ENCODE peak calls at places on chromosomes 7 and 10, in ten cellular contexts. One of them, this sample, is unnamed.

GRCh38 chr10:76874151-76874550 is 763.5 kb downstream of the KCNMA1 start:
- DNase-seq in body of pancreas: no peak
- DNase-seq in fibroblast of villous mesenchyme: no peak
- DNase-seq in right lobe of liver: no peak
- DNase-seq in adrenal gland: no peak
- DNase-seq in cardiac fibroblast: peak
- DNase-seq in epithelial cell of esophagus: peak
- DNase-seq in PC-9: no peak
- DNase-seq in hepatocyte: no peak
- DNase-seq in tibial artery: peak
- DNase-seq in this sample: peak

GRCh38 chr10:25725917-25726716 is 207.9 kb upstream of the MYO3A start:
- DNase-seq in fibroblast of villous mesenchyme: peak
- DNase-seq in cardiac fibroblast: peak
- DNase-seq in right lobe of liver: no peak
- DNase-seq in hepatocyte: peak
- DNase-seq in PC-9: no peak
- DNase-seq in tibial artery: no peak
- DNase-seq in epithelial cell of esophagus: peak
- DNase-seq in adrenal gland: peak
- DNase-seq in body of pancreas: peak
- DNase-seq in this sample: peak

GRCh38 chr7:30694774-30695721 is 12.8 kb upstream of the CRHR2 start:
- DNase-seq in cardiac fibroblast: no peak
- DNase-seq in hepatocyte: no peak
- DNase-seq in right lobe of liver: no peak
- DNase-seq in adrenal gland: no peak
- DNase-seq in fibroblast of villous mesenchyme: no peak
- DNase-seq in PC-9: no peak
- DNase-seq in body of pancreas: no peak
- DNase-seq in epithelial cell of esophagus: peak
- DNase-seq in tibial artery: no peak
- DNase-seq in this sample: no peak

GRCh38 chr7:81600608-81601007 is 169.2 kb downstream of the HGF start:
- DNase-seq in PC-9: no peak
- DNase-seq in right lobe of liver: no peak
- DNase-seq in epithelial cell of esophagus: peak
- DNase-seq in adrenal gland: no peak
- DNase-seq in tibial artery: no peak
- DNase-seq in cardiac fibroblast: peak
- DNase-seq in body of pancreas: no peak
- DNase-seq in fibroblast of villous mesenchyme: peak
- DNase-seq in hepatocyte: no peak
- DNase-seq in this sample: peak

GRCh38 chr10:59346321-59346720 is 16.0 kb downstream of the FAM13C start:
- DNase-seq in fibroblast of villous mesenchyme: peak
- DNase-seq in epithelial cell of esophagus: no peak
- DNase-seq in hepatocyte: peak
- DNase-seq in body of pancreas: no peak
- DNase-seq in right lobe of liver: no peak
- DNase-seq in tibial artery: no peak
- DNase-seq in cardiac fibroblast: peak
- DNase-seq in adrenal gland: no peak
- DNase-seq in PC-9: no peak
- DNase-seq in this sample: peak

GRCh38 chr10:75375828-75376227 is 25.7 kb downstream of the ZNF503 start:
- DNase-seq in fibroblast of villous mesenchyme: no peak
- DNase-seq in adrenal gland: no peak
- DNase-seq in hepatocyte: no peak
- DNase-seq in PC-9: peak
- DNase-seq in epithelial cell of esophagus: no peak
- DNase-seq in right lobe of liver: no peak
- DNase-seq in body of pancreas: no peak
- DNase-seq in cardiac fibroblast: no peak
- DNase-seq in tibial artery: peak
- DNase-seq in this sample: no peak

GRCh38 chr7:107119376-107120100 is 49.3 kb upstream of the HBP1 start:
- DNase-seq in fibroblast of villous mesenchyme: no peak
- DNase-seq in adrenal gland: no peak
- DNase-seq in body of pancreas: no peak
- DNase-seq in right lobe of liver: no peak
- DNase-seq in tibial artery: no peak
- DNase-seq in cardiac fibroblast: no peak
- DNase-seq in hepatocyte: no peak
- DNase-seq in epithelial cell of esophagus: no peak
- DNase-seq in PC-9: no peak
- DNase-seq in this sample: no peak

GRCh38 chr10:48594371-48594770 is 10.5 kb downstream of the ARHGAP22 start:
- DNase-seq in tibial artery: no peak
- DNase-seq in hepatocyte: no peak
- DNase-seq in right lobe of liver: no peak
- DNase-seq in epithelial cell of esophagus: no peak
- DNase-seq in cardiac fibroblast: no peak
- DNase-seq in PC-9: no peak
- DNase-seq in body of pancreas: no peak
- DNase-seq in adrenal gland: no peak
- DNase-seq in fibroblast of villous mesenchyme: no peak
- DNase-seq in this sample: no peak

GRCh38 chr7:17994079-17994478 is 33.6 kb downstream of the PRPS1L1 start:
- DNase-seq in adrenal gland: no peak
- DNase-seq in cardiac fibroblast: no peak
- DNase-seq in body of pancreas: no peak
- DNase-seq in tibial artery: no peak
- DNase-seq in right lobe of liver: no peak
- DNase-seq in epithelial cell of esophagus: no peak
- DNase-seq in hepatocyte: no peak
- DNase-seq in fibroblast of villous mesenchyme: no peak
- DNase-seq in PC-9: no peak
- DNase-seq in this sample: no peak

GRCh38 chr7:133429371-133429770 is 176.5 kb downstream of the EXOC4 start:
- DNase-seq in body of pancreas: no peak
- DNase-seq in PC-9: no peak
- DNase-seq in right lobe of liver: no peak
- DNase-seq in tibial artery: no peak
- DNase-seq in fibroblast of villous mesenchyme: peak
- DNase-seq in hepatocyte: no peak
- DNase-seq in adrenal gland: no peak
- DNase-seq in epithelial cell of esophagus: peak
- DNase-seq in cardiac fibroblast: peak
- DNase-seq in this sample: peak

GRCh38 chr7:159091041-159091440 is 53.6 kb downstream of the VIPR2 start:
- DNase-seq in fibroblast of villous mesenchyme: no peak
- DNase-seq in adrenal gland: no peak
- DNase-seq in epithelial cell of esophagus: no peak
- DNase-seq in tibial artery: no peak
- DNase-seq in hepatocyte: no peak
- DNase-seq in cardiac fibroblast: no peak
- DNase-seq in right lobe of liver: no peak
- DNase-seq in PC-9: no peak
- DNase-seq in body of pancreas: no peak
- DNase-seq in this sample: no peak

GRCh38 chr7:105354383-105354782 is 34.3 kb downstream of the SRPK2 start:
- DNase-seq in adrenal gland: no peak
- DNase-seq in epithelial cell of esophagus: peak
- DNase-seq in right lobe of liver: no peak
- DNase-seq in cardiac fibroblast: peak
- DNase-seq in body of pancreas: no peak
- DNase-seq in fibroblast of villous mesenchyme: no peak
- DNase-seq in hepatocyte: no peak
- DNase-seq in PC-9: no peak
- DNase-seq in tibial artery: no peak
- DNase-seq in this sample: peak
- TF ChIP-seq CTCF in adrenal gland: no peak
- TF ChIP-seq CTCF in epithelial cell of esophagus: peak
- TF ChIP-seq CTCF in right lobe of liver: no peak
- TF ChIP-seq CTCF in cardiac fibroblast: no peak
- TF ChIP-seq CTCF in body of pancreas: no peak
- TF ChIP-seq CTCF in fibroblast of villous mesenchyme: no peak
- TF ChIP-seq CTCF in hepatocyte: no peak
- TF ChIP-seq CTCF in PC-9: no peak
- TF ChIP-seq CTCF in tibial artery: no peak
- TF ChIP-seq CTCF in this sample: no peak

DNA sequence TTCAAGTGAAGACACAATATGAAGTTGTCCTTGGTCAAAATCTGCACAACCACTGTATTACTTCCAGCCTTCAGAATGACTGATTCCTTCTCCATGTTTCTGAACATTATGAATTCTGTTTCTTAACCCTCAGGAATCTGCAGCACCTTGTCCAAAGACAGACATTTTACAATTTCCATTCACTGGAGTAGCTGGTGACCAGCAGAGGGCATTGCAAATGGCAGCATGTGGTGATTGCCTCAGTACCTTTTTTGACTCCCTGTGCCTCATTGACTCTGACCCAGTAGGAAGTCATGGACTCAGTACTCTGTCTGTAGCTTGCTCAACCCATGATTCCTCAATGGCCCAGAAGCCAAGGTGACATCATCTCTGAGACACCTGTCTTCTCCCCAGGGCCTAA is 879 bp upstream of the VPS41 start:
- DNase-seq in PC-9: no peak
- DNase-seq in adrenal gland: no peak
- DNase-seq in fibroblast of villous mesenchyme: no peak
- DNase-seq in body of pancreas: no peak
- DNase-seq in hepatocyte: no peak
- DNase-seq in cardiac fibroblast: no peak
- DNase-seq in right lobe of liver: no peak
- DNase-seq in tibial artery: no peak
- DNase-seq in epithelial cell of esophagus: peak
- DNase-seq in this sample: no peak
- TF ChIP-seq CTCF in PC-9: no peak
- TF ChIP-seq CTCF in adrenal gland: no peak
- TF ChIP-seq CTCF in fibroblast of villous mesenchyme: peak
- TF ChIP-seq CTCF in body of pancreas: no peak
- TF ChIP-seq CTCF in hepatocyte: no peak
- TF ChIP-seq CTCF in cardiac fibroblast: no peak
- TF ChIP-seq CTCF in right lobe of liver: no peak
- TF ChIP-seq CTCF in tibial artery: no peak
- TF ChIP-seq CTCF in epithelial cell of esophagus: no peak
- TF ChIP-seq CTCF in this sample: no peak

GRCh38 chr7:42832672-42833071 is 79.2 kb downstream of the C7orf25 start:
- DNase-seq in epithelial cell of esophagus: peak
- DNase-seq in tibial artery: no peak
- DNase-seq in cardiac fibroblast: no peak
- DNase-seq in PC-9: no peak
- DNase-seq in hepatocyte: no peak
- DNase-seq in body of pancreas: no peak
- DNase-seq in fibroblast of villous mesenchyme: no peak
- DNase-seq in adrenal gland: no peak
- DNase-seq in right lobe of liver: no peak
- DNase-seq in this sample: peak

GRCh38 chr7:42833411-42833810 is 78.5 kb downstream of the C7orf25 start:
- DNase-seq in epithelial cell of esophagus: no peak
- DNase-seq in right lobe of liver: no peak
- DNase-seq in PC-9: no peak
- DNase-seq in body of pancreas: no peak
- DNase-seq in fibroblast of villous mesenchyme: no peak
- DNase-seq in hepatocyte: no peak
- DNase-seq in adrenal gland: no peak
- DNase-seq in tibial artery: no peak
- DNase-seq in cardiac fibroblast: no peak
- DNase-seq in this sample: no peak

GRCh38 chr7:42831953-42832522 is 79.8 kb downstream of the C7orf25 start:
- DNase-seq in fibroblast of villous mesenchyme: no peak
- DNase-seq in adrenal gland: no peak
- DNase-seq in epithelial cell of esophagus: no peak
- DNase-seq in body of pancreas: no peak
- DNase-seq in hepatocyte: no peak
- DNase-seq in PC-9: no peak
- DNase-seq in right lobe of liver: no peak
- DNase-seq in cardiac fibroblast: no peak
- DNase-seq in tibial artery: no peak
- DNase-seq in this sample: peak

DNA sequence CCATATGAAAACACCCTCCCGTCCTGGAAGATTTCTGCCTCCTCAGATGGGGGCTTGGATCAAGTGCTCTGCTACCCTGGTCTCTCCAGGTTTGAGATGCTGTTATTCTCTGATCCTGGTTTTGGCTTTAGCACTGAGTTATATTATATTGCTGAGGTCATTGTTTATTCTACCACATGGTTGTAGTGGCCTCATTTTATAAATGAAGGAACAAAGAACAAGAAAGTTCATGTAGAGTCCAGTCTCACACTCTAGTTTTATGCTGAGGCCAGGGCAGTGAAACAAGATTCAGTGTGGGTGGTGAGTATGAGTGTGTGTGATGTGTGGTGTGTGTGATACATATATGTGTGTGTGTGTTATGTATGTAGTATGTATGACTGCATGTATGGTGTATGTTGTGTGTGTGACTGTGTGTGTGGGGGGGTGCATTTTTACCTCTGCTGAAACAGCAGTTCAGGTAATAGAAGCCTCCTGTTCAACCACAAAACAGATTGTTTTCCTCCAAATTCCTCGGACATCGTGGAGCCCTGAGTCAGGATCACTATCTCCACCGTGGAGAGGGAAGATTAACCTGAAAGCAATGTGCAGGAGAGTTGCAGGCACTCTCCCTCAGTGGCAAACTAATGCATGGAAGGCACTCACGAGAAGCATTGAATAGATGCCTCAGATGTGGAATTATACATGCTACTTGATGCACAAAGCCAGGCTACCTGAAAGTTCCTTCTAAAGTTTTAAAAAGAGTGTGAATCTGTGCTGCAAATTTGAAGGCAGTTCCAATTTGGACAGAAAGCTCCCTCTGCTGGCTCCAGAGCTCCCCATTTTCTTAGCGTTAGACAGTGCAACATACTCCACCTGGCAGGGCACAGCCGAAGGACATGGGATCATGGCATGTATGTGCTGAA is 80.6 kb downstream of the C7orf25 start:
- DNase-seq in fibroblast of villous mesenchyme: peak
- DNase-seq in hepatocyte: peak
- DNase-seq in cardiac fibroblast: peak
- DNase-seq in right lobe of liver: peak
- DNase-seq in body of pancreas: peak
- DNase-seq in epithelial cell of esophagus: peak
- DNase-seq in PC-9: no peak
- DNase-seq in tibial artery: peak
- DNase-seq in adrenal gland: peak
- DNase-seq in this sample: peak
- TF ChIP-seq CTCF in fibroblast of villous mesenchyme: peak
- TF ChIP-seq CTCF in hepatocyte: peak
- TF ChIP-seq CTCF in cardiac fibroblast: peak
- TF ChIP-seq CTCF in right lobe of liver: peak
- TF ChIP-seq CTCF in body of pancreas: peak
- TF ChIP-seq CTCF in epithelial cell of esophagus: peak
- TF ChIP-seq CTCF in PC-9: peak
- TF ChIP-seq CTCF in tibial artery: peak
- TF ChIP-seq CTCF in adrenal gland: peak
- TF ChIP-seq CTCF in this sample: peak

GRCh38 chr10:118594392-118595063 is 920 bp downstream of the PRLHR start:
- DNase-seq in hepatocyte: peak
- DNase-seq in PC-9: no peak
- DNase-seq in right lobe of liver: peak
- DNase-seq in tibial artery: peak
- DNase-seq in epithelial cell of esophagus: peak
- DNase-seq in fibroblast of villous mesenchyme: peak
- DNase-seq in cardiac fibroblast: peak
- DNase-seq in body of pancreas: peak
- DNase-seq in adrenal gland: peak
- DNase-seq in this sample: peak
- TF ChIP-seq CTCF in hepatocyte: peak
- TF ChIP-seq CTCF in PC-9: no peak
- TF ChIP-seq CTCF in right lobe of liver: peak
- TF ChIP-seq CTCF in tibial artery: peak
- TF ChIP-seq CTCF in epithelial cell of esophagus: peak
- TF ChIP-seq CTCF in fibroblast of villous mesenchyme: peak
- TF ChIP-seq CTCF in cardiac fibroblast: peak
- TF ChIP-seq CTCF in body of pancreas: no peak
- TF ChIP-seq CTCF in adrenal gland: peak
- TF ChIP-seq CTCF in this sample: peak

This sample was measured in fibroblast of the aortic adventitia.